ENCODE peak calls at places on chromosomes 4 and X, in six cellular contexts. B is astrocyte of the spinal cord; P is effector CD4-positive, alpha-beta T cell; O is left ventricle myocardium superior; N is MCF 10A; A is non-pigmented ciliary epithelial cell. K is an unnamed sample.

GRCh38 chr4:4981827-4982226 is 37.4 kb downstream of the CYTL1 start:
- DNase-seq in B (no peak), P (no peak), O (no peak), N (no peak), A (no peak), K (no peak)

GRCh38 chrX:14352511-14352910 is 176.8 kb upstream of the GLRA2 start:
- DNase-seq in B (peak; percentile 37), P (no peak), O (no peak), N (no peak), A (no peak), K (no peak)

GRCh38 chr4:8599657-8600056 is 7.1 kb downstream of the CPZ start:
- DNase-seq in B (peak; percentile 91), P (no peak), O (no peak), N (peak; percentile 94), A (peak; percentile 67), K (no peak)

GRCh38 chr4:166104623-166105022 is 231.6 kb downstream of the TLL1 start:
- DNase-seq in B (no peak), P (no peak), O (no peak), N (no peak), A (no peak), K (no peak)

GRCh38 chr4:158754385-158755180 is 14.2 kb upstream of the FNIP2 start:
- DNase-seq in B (peak; percentile 18), P (no peak), O (no peak), N (no peak), A (no peak), K (no peak)

GRCh38 chrX:47771473-47771872 is 65.2 kb upstream of the ZNF81 start:
- DNase-seq in B (no peak), P (no peak), O (no peak), N (no peak), A (no peak), K (no peak)

GRCh38 chr4:84855774-84856173 is 110.7 kb downstream of the WDFY3 start:
- DNase-seq in B (peak; percentile 29), P (no peak), O (no peak), N (no peak), A (no peak), K (no peak)

GRCh38 chrX:86604620-86605019 is 456.4 kb downstream of the DACH2 start:
- DNase-seq in B (no peak), P (no peak), O (no peak), N (peak; percentile 51), A (no peak), K (no peak)

GRCh38 chr4:25367004-25367621 is 9.9 kb upstream of the ANAPC4 start:
- DNase-seq in B (peak; percentile 62), P (no peak), O (no peak), N (peak; percentile 58), A (no peak), K (no peak)

GRCh38 chr4:13968723-13969122 is 341.2 kb upstream of the BOD1L1 start:
- DNase-seq in B (peak; percentile 52), P (no peak), O (no peak), N (no peak), A (no peak), K (no peak)

GRCh38 chr4:168694669-168695068 is 197.8 kb downstream of the PALLD start:
- DNase-seq in B (peak; percentile 79), P (no peak), O (no peak), N (no peak), A (peak; percentile 76), K (no peak)

GRCh38 chr4:86307432-86307831 is 52.4 kb downstream of the MAPK10 start:
- DNase-seq in B (peak; percentile 37), P (no peak), O (no peak), N (peak; percentile 25), A (no peak), K (no peak)

GRCh38 chr4:77599378-77599777 is 6.2 kb upstream of the CXCL13 start:
- DNase-seq in B (peak; percentile 58), P (no peak), O (no peak), N (peak; percentile 72), A (no peak), K (no peak)